ENCODE peak calls at places on chromosome 3, in eight cellular contexts. Q is K562, Z is endothelial cell of umbilical vein, O is tibial nerve, F is esophagus muscularis mucosa, T is body of pancreas, H is transverse colon, G is esophagus squamous epithelium. B is an unnamed sample.

GRCh38 chr3:119311191-119311925 is 17.2 kb downstream of the ARHGAP31 start:
- DNase-seq in Z (peak), O (no peak), Q (no peak), G (no peak), H (no peak), F (peak), T (no peak), B (no peak)

GRCh38 chr3:81216192-81216591 is 545.3 kb downstream of the GBE1 start:
- DNase-seq in H (no peak), T (no peak), O (no peak), F (no peak), Q (no peak), Z (peak), G (no peak), B (no peak)

GRCh38 chr3:9101286-9101685 is 138.0 kb upstream of the RAD18 start:
- DNase-seq in Q (peak), O (no peak), F (no peak), H (no peak), G (no peak), Z (peak), T (no peak), B (no peak)

GRCh38 chr3:12051586-12051985 is 47.4 kb downstream of the SYN2 start:
- DNase-seq in Q (no peak), G (no peak), Z (no peak), T (no peak), O (no peak), F (no peak), H (no peak), B (no peak)

GRCh38 chr3:16536344-16536663 is 22.8 kb upstream of the RFTN1 start:
- DNase-seq in O (no peak), Q (no peak), F (no peak), H (no peak), T (no peak), G (no peak), Z (no peak), B (no peak)

GRCh38 chr3:129593230-129593594 is 13.3 kb downstream of the PLXND1 start:
- DNase-seq in F (no peak), O (no peak), G (no peak), Q (no peak), T (no peak), Z (no peak), H (no peak), B (no peak)

GRCh38 chr3:123272547-123272946 is 70.8 kb downstream of the SEC22A start:
- DNase-seq in F (no peak), T (no peak), Q (no peak), H (no peak), G (no peak), Z (no peak), O (no peak), B (no peak)

GRCh38 chr3:73100734-73101550 is 39.5 kb downstream of the EBLN2 start:
- DNase-seq in T (peak), Z (peak), H (peak), O (peak), G (no peak), Q (peak), F (peak), B (peak)

GRCh38 chr3:173825731-173826130 is 428.2 kb downstream of the NLGN1 start:
- DNase-seq in H (no peak), O (no peak), F (no peak), Q (no peak), T (no peak), Z (no peak), G (no peak), B (no peak)

GRCh38 chr3:73029321-73029796 is 32.1 kb upstream of the EBLN2 start:
- DNase-seq in G (no peak), F (no peak), H (no peak), T (no peak), O (peak), Z (peak), Q (peak), B (no peak)

GRCh38 chr3:84184937-84185336 is 773.9 kb upstream of the CADM2 start:
- DNase-seq in H (no peak), Q (no peak), G (no peak), O (no peak), Z (no peak), F (no peak), T (no peak), B (no peak)

GRCh38 chr3:41265823-41266273 is 66.5 kb downstream of the CTNNB1 start:
- DNase-seq in G (no peak), F (no peak), H (no peak), O (no peak), Z (peak), T (no peak), Q (no peak), B (no peak)

GRCh38 chr3:43053291-43053690 is 52.6 kb downstream of the POMGNT2 start:
- DNase-seq in H (no peak), F (peak), G (no peak), O (peak), Q (no peak), T (no peak), Z (no peak), B (no peak)

GRCh38 chr3:193509103-193509965 is 45.4 kb downstream of the ATP13A4 start:
- DNase-seq in H (no peak), Q (no peak), T (no peak), O (no peak), G (no peak), F (no peak), Z (no peak), B (peak)

GRCh38 chr3:31968391-31968926 is 12.6 kb downstream of the OSBPL10 start:
- DNase-seq in O (no peak), F (no peak), G (no peak), H (no peak), Q (no peak), T (no peak), Z (peak), B (no peak)

GRCh38 chr3:177201707-177202397 is 4.6 kb upstream of the TBL1XR1 start:
- DNase-seq in H (peak), Z (no peak), F (no peak), Q (no peak), T (peak), G (no peak), O (no peak), B (no peak)

GRCh38 chr3:12468757-12469156 is 15.5 kb upstream of the TSEN2 start:
- DNase-seq in F (no peak), G (no peak), T (no peak), Z (no peak), H (no peak), O (no peak), Q (no peak), B (no peak)

GRCh38 chr3:127751163-127751621 is 71.1 kb downstream of the MGLL start:
- DNase-seq in F (no peak), G (no peak), H (no peak), Z (no peak), Q (no peak), T (no peak), O (no peak), B (peak)

GRCh38 chr3:124620600-124621063 is 109.6 kb upstream of the UMPS start:
- DNase-seq in H (peak), G (no peak), Z (peak), Q (peak), T (peak), F (no peak), O (peak), B (peak)

GRCh38 chr3:139948467-139948866 is 13.5 kb downstream of the CLSTN2 start:
- DNase-seq in T (no peak), Z (no peak), H (no peak), O (no peak), G (no peak), F (peak), Q (no peak), B (no peak)

GRCh38 chr3:105253225-105253624 is 113.5 kb upstream of the ALCAM start:
- DNase-seq in T (peak), O (no peak), Z (peak), Q (no peak), G (no peak), H (no peak), F (no peak), B (peak)

GRCh38 chr3:27681249-27681748 is 40.8 kb downstream of the EOMES start:
- DNase-seq in O (peak), G (no peak), Z (peak), F (no peak), T (peak), Q (peak), H (no peak), B (no peak)

GRCh38 chr3:149020196-149020838 is 29.0 kb downstream of the GYG1 start:
- DNase-seq in H (no peak), Z (peak), F (no peak), T (no peak), O (no peak), G (no peak), Q (no peak), B (no peak)

GRCh38 chr3:18778094-18778493 is 353.0 kb upstream of the SATB1 start:
- DNase-seq in G (no peak), F (no peak), O (no peak), Q (no peak), H (no peak), T (no peak), Z (no peak), B (no peak)

GRCh38 chr3:39109086-39109485 is 1.6 kb downstream of the TTC21A start:
- DNase-seq in Z (no peak), Q (no peak), F (no peak), T (no peak), G (no peak), H (no peak), O (no peak), B (no peak)

GRCh38 chr3:38038447-38038911 is 529 bp upstream of the DLEC1 start:
- DNase-seq in T (no peak), G (no peak), Z (no peak), H (no peak), F (peak), O (no peak), Q (no peak), B (no peak)

GRCh38 chr3:72655758-72656157 is 192.5 kb downstream of the SHQ1 start:
- DNase-seq in F (no peak), T (no peak), Z (no peak), Q (peak), H (no peak), O (no peak), G (no peak), B (no peak)

GRCh38 chr3:134432236-134432635 is 53.5 kb downstream of the ANAPC13 start:
- DNase-seq in Q (no peak), H (no peak), F (no peak), Z (no peak), T (no peak), O (no peak), G (no peak), B (no peak)

GRCh38 chr3:11161666-11162065 is 7.4 kb downstream of the HRH1 start:
- DNase-seq in Z (no peak), G (no peak), F (no peak), O (no peak), T (no peak), Q (no peak), H (no peak), B (no peak)

GRCh38 chr3:34998905-34999304 is 640.4 kb upstream of the ARPP21 start:
- DNase-seq in Z (no peak), T (no peak), F (no peak), Q (no peak), G (no peak), H (no peak), O (no peak), B (no peak)

GRCh38 chr3:194270627-194271458 is 80.3 kb downstream of the CPN2 start:
- DNase-seq in H (peak), F (peak), G (no peak), O (peak), T (peak), Q (no peak), Z (peak), B (peak)

GRCh38 chr3:69425249-69425648 is 39.4 kb upstream of the FRMD4B start:
- DNase-seq in O (peak), T (peak), H (peak), Z (peak), F (no peak), G (no peak), Q (peak), B (no peak)

DNA sequence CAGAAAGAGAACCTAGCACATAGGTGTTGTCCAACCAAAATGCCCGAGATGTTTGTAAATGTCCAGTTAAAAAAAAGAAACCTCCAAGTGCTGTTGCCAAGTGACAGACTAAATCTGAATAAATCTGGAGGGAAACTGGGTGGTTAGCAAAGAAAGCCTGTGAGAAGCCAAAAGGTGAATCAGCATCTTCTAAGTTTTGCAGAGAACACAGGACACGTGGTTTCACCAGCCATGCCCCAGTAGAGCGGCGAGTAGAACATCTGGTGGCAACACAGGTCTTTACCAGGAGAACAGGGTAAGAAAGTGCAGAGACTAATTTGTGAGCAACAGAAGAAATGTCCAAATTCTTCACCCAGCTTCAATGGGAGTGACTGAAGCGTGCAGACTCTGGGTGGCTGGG is 986.0 kb downstream of the ROBO2 start:
- DNase-seq in H (no peak), O (no peak), G (no peak), T (no peak), Z (no peak), F (no peak), Q (no peak), B (no peak)
- TF ChIP-seq POLR2A in H (no peak), O (no peak), G (no peak), T (no peak), Z (no peak), F (no peak), Q (no peak), B (no peak)

DNA sequence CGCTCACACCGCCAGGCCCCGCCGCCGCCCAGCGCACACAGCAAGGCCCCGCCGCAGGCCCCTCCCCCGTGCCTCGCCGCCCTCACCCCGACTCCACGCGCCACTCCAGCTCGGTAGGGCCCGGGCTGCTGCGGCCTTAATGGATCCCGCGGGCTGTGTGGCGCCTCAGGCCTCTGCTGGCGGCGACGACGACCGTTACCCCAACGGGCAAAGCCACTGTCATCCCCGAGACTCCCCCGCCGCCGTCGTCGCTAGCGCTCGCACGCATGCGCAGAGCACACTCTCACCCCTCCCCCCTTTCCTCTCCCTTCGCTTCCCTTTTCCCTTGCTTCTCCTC is at the start of gene MSL2:
- DNase-seq in F (peak), O (no peak), T (peak), H (peak), G (peak), Z (no peak), Q (no peak), B (no peak)
- TF ChIP-seq POLR2A in F (peak), O (peak), T (no peak), H (peak), G (no peak), Z (peak), Q (peak), B (peak)

GRCh38 chr3:154121236-154122095 is at the start of gene ARHGEF26:
- DNase-seq in Q (peak), T (peak), H (peak), Z (peak), F (peak), O (peak), G (no peak), B (peak)
- TF ChIP-seq POLR2A in Q (no peak), T (peak), H (peak), Z (no peak), F (no peak), O (no peak), G (no peak), B (no peak)

GRCh38 chr3:107775958-107776357 is 253.2 kb downstream of the BBX start:
- DNase-seq in G (no peak), Q (no peak), O (no peak), F (no peak), T (no peak), H (no peak), Z (no peak), B (no peak)
- TF ChIP-seq POLR2A in G (no peak), Q (no peak), O (no peak), F (no peak), T (no peak), H (no peak), Z (no peak), B (no peak)

GRCh38 chr3:179147571-179148445 is at the start of gene PIK3CA:
- DNase-seq in Z (peak), T (peak), F (peak), H (peak), O (peak), Q (peak), G (peak), B (peak)

GRCh38 chr3:179149239-179149887 is 1.2 kb downstream of the PIK3CA start:
- DNase-seq in G (no peak), T (peak), F (no peak), O (peak), Q (peak), Z (no peak), H (peak), B (no peak)

GRCh38 chr3:179148446-179149238 is 485 bp downstream of the PIK3CA start:
- DNase-seq in T (peak), F (no peak), H (peak), Z (peak), Q (peak), O (peak), G (no peak), B (peak)

GRCh38 chr3:179151474-179151873 is 3.3 kb downstream of the PIK3CA start:
- DNase-seq in H (no peak), T (no peak), O (no peak), Q (no peak), F (no peak), Z (no peak), G (no peak), B (no peak)

GRCh38 chr3:179149951-179150350 is 1.8 kb downstream of the PIK3CA start:
- DNase-seq in O (no peak), T (no peak), F (no peak), G (no peak), H (no peak), Q (peak), Z (no peak), B (no peak)
- TF ChIP-seq POLR2A in O (no peak), T (no peak), F (no peak), G (no peak), H (no peak), Q (no peak), Z (no peak), B (no peak)

GRCh38 chr3:186824430-186825139 is 17.9 kb upstream of the ADIPOQ start:
- DNase-seq in G (no peak), H (no peak), Z (no peak), F (no peak), Q (no peak), O (no peak), T (no peak), B (no peak)

GRCh38 chr3:186828340-186828739 is 14.2 kb upstream of the ADIPOQ start:
- DNase-seq in F (no peak), O (no peak), G (no peak), Q (no peak), Z (no peak), H (no peak), T (no peak), B (no peak)

GRCh38 chr3:186826316-186826977 is 16.1 kb upstream of the ADIPOQ start:
- DNase-seq in G (no peak), T (no peak), H (no peak), Z (no peak), F (no peak), Q (no peak), O (no peak), B (no peak)

GRCh38 chr3:186825294-186825821 is 17.2 kb upstream of the ADIPOQ start:
- DNase-seq in H (no peak), T (no peak), O (no peak), Q (peak), G (no peak), F (no peak), Z (no peak), B (no peak)

GRCh38 chr3:186826978-186827857 is 15.3 kb upstream of the ADIPOQ start:
- DNase-seq in Z (peak), H (peak), Q (peak), O (peak), T (peak), G (no peak), F (no peak), B (peak)
- TF ChIP-seq POLR2A in Z (peak), H (no peak), Q (peak), O (peak), T (peak), G (no peak), F (peak), B (no peak)

GRCh38 chr3:52277972-52278509 is 408 bp downstream of the WDR82 start:
- DNase-seq in F (peak), Q (no peak), Z (peak), T (peak), G (no peak), O (no peak), H (no peak), B (no peak)

GRCh38 chr3:52278510-52279069 is at the start of gene WDR82:
- DNase-seq in O (peak), Q (peak), G (peak), H (peak), Z (peak), F (peak), T (peak), B (peak)

GRCh38 chr3:52272831-52273230 is 5.6 kb downstream of the WDR82 start:
- DNase-seq in H (no peak), Z (no peak), Q (no peak), O (no peak), G (no peak), T (no peak), F (no peak), B (no peak)

GRCh38 chr3:52280046-52280445 is 1.6 kb upstream of the WDR82 start:
- DNase-seq in Z (peak), T (no peak), G (no peak), H (no peak), O (no peak), F (no peak), Q (peak), B (no peak)

DNA sequence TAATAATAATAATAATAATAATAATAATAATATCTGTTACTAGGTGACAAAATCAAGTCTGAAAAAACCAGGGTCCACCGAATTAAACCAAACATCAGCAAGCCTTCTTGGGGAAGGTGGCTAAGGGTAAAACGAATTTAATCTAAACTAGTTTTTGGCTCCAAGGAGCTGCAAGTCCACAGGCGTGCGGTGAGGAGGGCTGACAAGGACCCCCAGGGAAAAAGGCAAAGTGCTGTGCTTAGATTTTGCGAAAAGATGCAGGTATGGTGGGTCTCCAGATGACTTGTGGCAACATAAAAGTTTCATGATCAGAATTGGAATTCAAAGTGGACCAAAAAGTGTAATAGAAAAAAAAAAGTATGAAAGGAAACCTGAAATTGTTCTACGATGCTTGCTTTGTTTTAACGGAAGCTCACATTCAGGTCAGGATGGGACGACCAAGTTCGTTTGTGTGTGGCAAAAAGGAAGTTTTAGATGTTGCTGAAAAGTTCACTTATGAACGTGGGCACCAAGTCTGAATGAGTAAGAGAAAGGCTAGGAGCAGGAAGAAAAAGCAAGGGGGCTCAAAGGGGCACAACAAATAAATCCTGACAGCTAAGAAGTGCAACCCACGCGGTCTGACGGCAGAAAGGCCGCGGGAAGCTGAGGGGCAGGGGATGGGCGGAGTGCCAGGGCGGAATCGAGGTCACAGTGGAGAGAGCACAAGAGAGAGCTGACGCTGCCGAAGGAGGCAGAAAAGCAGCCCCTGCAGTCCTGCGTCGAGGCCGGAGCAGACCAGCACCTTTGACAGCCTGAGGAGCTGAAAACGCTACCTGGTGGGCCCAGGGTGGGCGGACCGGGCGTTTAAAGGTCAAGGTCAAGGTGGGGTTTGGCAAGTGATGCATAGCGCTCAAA is 1.1 kb downstream of the WDR82 start:
- DNase-seq in F (peak), Z (peak), G (no peak), H (peak), Q (peak), O (peak), T (peak), B (peak)
- TF ChIP-seq POLR2A in F (no peak), Z (peak), G (no peak), H (peak), Q (peak), O (peak), T (peak), B (no peak)

GRCh38 chr3:188954590-188955208 is 217.1 kb upstream of the TPRG1 start:
- DNase-seq in Q (peak), G (peak), Z (peak), T (peak), F (peak), O (peak), H (peak), B (peak)
- TF ChIP-seq POLR2A in Q (no peak), G (no peak), Z (no peak), T (no peak), F (no peak), O (no peak), H (no peak), B (no peak)

GRCh38 chr3:62318752-62319569 is 54.4 kb downstream of the FEZF2 start:
- DNase-seq in G (peak), O (peak), Z (peak), F (peak), Q (peak), H (peak), T (peak), B (peak)
- TF ChIP-seq POLR2A in G (no peak), O (no peak), Z (no peak), F (no peak), Q (no peak), H (no peak), T (peak), B (no peak)

GRCh38 chr3:100400782-100401673 is at the start of the genes LNP1 and TOMM70:
- DNase-seq in T (peak), Q (peak), Z (peak), O (peak), F (peak), H (peak), G (peak), B (peak)
- TF ChIP-seq POLR2A in T (peak), Q (peak), Z (peak), O (peak), F (no peak), H (peak), G (no peak), B (no peak)

B was measured in stomach.